ENCODE peak calls at places on chromosomes 12 and 14, in five cellular contexts. U is H1, H is IMR-90, I is mesenchymal stem cell, S is H9. L is an unnamed sample.

GRCh38 chr12:5479761-5480160 is 47.9 kb downstream of the NTF3 start:
- DNase-seq in U (no peak), H (no peak), I (no peak), S (no peak), L (no peak)

GRCh38 chr12:126784328-126784921 is 1482.5 kb upstream of the TMEM132C start:
- DNase-seq in U (peak; percentile 58), H (no peak), I (no peak), S (peak; percentile 86), L (peak; percentile 11)

GRCh38 chr14:93230539-93230938 is 23.5 kb downstream of the UBR7 start:
- DNase-seq in U (no peak), H (no peak), I (no peak), S (no peak), L (no peak)

GRCh38 chr12:101719566-101719965 is 19.7 kb downstream of the SYCP3 start:
- DNase-seq in U (no peak), H (peak; percentile 78), I (no peak), S (no peak), L (no peak)

GRCh38 chr12:107891967-107892366 is 117.5 kb downstream of the ASCL4 start:
- DNase-seq in U (no peak), H (peak; percentile 4), I (peak; percentile 1), S (peak; percentile 58), L (no peak)

GRCh38 chr12:51171884-51172514 is 936 bp downstream of the TFCP2 start:
- DNase-seq in U (no peak), H (peak; percentile 48), I (peak; percentile 66), S (peak; percentile 18), L (no peak)

GRCh38 chr12:84922721-84923120 is 10.1 kb upstream of the SLC6A15 start:
- DNase-seq in U (no peak), H (peak; percentile 0), I (peak; percentile 28), S (no peak), L (no peak)

GRCh38 chr14:93142854-93143652 is 27.3 kb upstream of the ITPK1 start:
- DNase-seq in U (no peak), H (no peak), I (no peak), S (no peak), L (no peak)

GRCh38 chr12:45727994-45728624 is 1.4 kb upstream of the ARID2 start:
- DNase-seq in U (no peak), H (peak; percentile 5), I (no peak), S (no peak), L (no peak)

GRCh38 chr14:53355581-53356112 is 202.5 kb upstream of the DDHD1 start:
- DNase-seq in U (peak; percentile 83), H (peak; percentile 82), I (peak; percentile 73), S (peak; percentile 88), L (peak; percentile 45)

GRCh38 chr14:57617510-57617909 is 123.9 kb upstream of the CCDC198 start:
- DNase-seq in U (peak; percentile 19), H (no peak), I (no peak), S (peak; percentile 59), L (peak; percentile 15)

GRCh38 chr12:68759852-68760251 is 13.9 kb downstream of the SLC35E3 start:
- DNase-seq in U (no peak), H (no peak), I (no peak), S (no peak), L (no peak)

GRCh38 chr12:107679346-107679745 is 6.3 kb upstream of the PWP1 start:
- DNase-seq in U (no peak), H (no peak), I (no peak), S (no peak), L (no peak)

GRCh38 chr14:74918380-74918779 is 4.7 kb downstream of the RPS6KL1 start:
- DNase-seq in U (no peak), H (no peak), I (no peak), S (no peak), L (no peak)

GRCh38 chr12:132209654-132210222 is 65.5 kb downstream of the NOC4L start:
- DNase-seq in U (no peak), H (no peak), I (no peak), S (no peak), L (no peak)

GRCh38 chr12:50458606-50459005 is 46.2 kb upstream of the DIP2B start:
- DNase-seq in U (no peak), H (peak; percentile 47), I (no peak), S (no peak), L (no peak)

GRCh38 chr12:131211279-131211938 is 257.7 kb downstream of the ADGRD1 start:
- DNase-seq in U (no peak), H (no peak), I (no peak), S (peak; percentile 22), L (no peak)

GRCh38 chr12:19053999-19054398 is 75.5 kb upstream of the PLEKHA5 start:
- DNase-seq in U (no peak), H (no peak), I (no peak), S (no peak), L (no peak)

GRCh38 chr12:67068773-67069450 is 200.2 kb upstream of the CAND1 start:
- DNase-seq in U (peak; percentile 25), H (peak; percentile 7), I (peak; percentile 46), S (peak; percentile 74), L (peak; percentile 66)

GRCh38 chr14:26404927-26405326 is 192.9 kb downstream of the NOVA1 start:
- DNase-seq in U (no peak), H (no peak), I (no peak), S (no peak), L (no peak)

GRCh38 chr14:65422093-65422834 is 9.7 kb downstream of the FUT8 start:
- DNase-seq in U (no peak), H (no peak), I (no peak), S (no peak), L (no peak)

GRCh38 chr12:49527361-49528130 is 11.3 kb upstream of the KCNH3 start:
- DNase-seq in U (no peak), H (no peak), I (no peak), S (no peak), L (no peak)

DNA sequence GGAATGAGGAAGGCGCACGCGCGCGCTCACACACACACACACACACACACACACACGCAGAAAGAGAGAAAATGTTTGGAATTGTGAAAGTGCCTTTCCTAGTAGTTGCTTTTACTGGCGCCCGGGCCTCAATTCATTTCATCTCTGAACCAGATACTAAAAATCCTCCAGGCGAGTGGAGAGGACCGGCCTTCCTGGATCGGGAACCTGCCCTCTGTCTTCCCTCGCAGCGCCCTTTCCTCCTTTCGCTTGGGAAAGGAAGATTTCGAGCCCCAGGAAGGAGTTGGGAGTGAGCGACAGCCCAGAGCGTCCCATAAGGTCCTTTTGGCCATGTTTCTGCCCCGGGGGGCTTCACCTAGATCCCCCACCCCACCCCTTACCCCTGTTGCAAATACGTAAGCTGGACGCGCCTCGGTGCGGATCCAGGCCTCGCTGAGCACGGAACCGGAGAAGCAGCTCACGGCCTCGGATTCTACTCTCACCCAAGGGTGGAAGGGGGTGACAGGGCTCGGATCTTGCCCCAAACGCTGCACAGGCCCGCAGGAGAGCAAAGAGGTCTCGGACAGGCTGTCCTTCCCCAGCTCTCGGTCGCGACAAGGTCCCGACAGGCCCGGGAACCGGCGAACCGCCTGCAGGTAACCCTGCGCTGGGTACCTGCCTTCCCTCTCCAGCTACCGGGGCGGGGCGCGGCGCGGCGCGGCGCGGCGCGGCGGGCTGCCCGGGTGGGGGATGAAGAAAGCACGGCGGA is 8.0 kb upstream of the TBX3 start:
- DNase-seq in U (no peak), H (no peak), I (no peak), S (peak; percentile 57), L (no peak)
- H2BK120ac ChIP-seq in U (no peak overlapping the region), H (peak overlapping the region; percentile 93), I (peak overlapping the region; percentile 58), S (no peak overlapping the region), L (no peak overlapping the region)

GRCh38 chr12:58919271-58920101 is 818 bp downstream of the LRIG3 start:
- DNase-seq in U (no peak), H (peak; percentile 58), I (peak; percentile 67), S (peak; percentile 40), L (peak; percentile 41)
- H2AFZ ChIP-seq in U (peak overlapping the region; percentile 87), H (peak overlapping the region; percentile 94), I (peak overlapping the region; percentile 67), S (peak overlapping the region; percentile 45), L (peak overlapping the region; percentile 99)

GRCh38 chr12:122366685-122367475 is 55.6 kb downstream of the CLIP1 start:
- DNase-seq in U (peak; percentile 19), H (peak; percentile 90), I (peak; percentile 96), S (peak; percentile 66), L (peak; percentile 14)
- H2BK120ac ChIP-seq in U (no peak overlapping the region), H (peak overlapping the region; percentile 90), I (peak overlapping the region; percentile 71), S (no peak overlapping the region), L (no peak overlapping the region)

GRCh38 chr14:103023881-103024473 is 33.4 kb downstream of the CDC42BPB start:
- DNase-seq in U (no peak), H (peak; percentile 91), I (peak; percentile 94), S (no peak), L (no peak)
- H2AFZ ChIP-seq in U (no peak overlapping the region), H (peak overlapping the region; percentile 69), I (no peak overlapping the region), S (no peak overlapping the region), L (no peak overlapping the region)

DNA sequence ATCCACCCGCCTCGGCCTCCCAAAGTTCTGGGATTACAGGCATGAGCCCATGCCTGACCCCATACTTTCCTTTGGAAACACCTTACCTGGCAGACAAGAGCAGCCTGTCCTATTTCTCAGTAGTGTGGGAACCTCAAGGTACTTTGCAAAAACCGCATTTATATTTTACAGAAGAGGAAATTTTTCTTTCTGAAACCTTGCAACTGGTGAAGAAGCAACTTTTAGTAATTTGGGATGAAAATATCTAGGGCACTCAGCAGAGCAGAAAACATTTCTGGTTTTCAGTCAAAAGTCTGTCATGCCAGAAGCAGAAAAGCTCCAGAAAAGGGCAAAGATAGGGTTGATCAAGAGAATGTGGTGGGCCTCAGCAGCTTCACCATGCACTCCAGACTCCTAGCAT is 21.2 kb downstream of the HVCN1 start:
- DNase-seq in U (no peak), H (no peak), I (no peak), S (no peak), L (no peak)
- H2BK120ac ChIP-seq in U (no peak overlapping the region), H (no peak overlapping the region), I (no peak overlapping the region), S (no peak overlapping the region), L (no peak overlapping the region)

GRCh38 chr12:109308534-109309440 is at the start of gene FOXN4:
- DNase-seq in U (no peak), H (no peak), I (no peak), S (peak; percentile 86), L (no peak)

GRCh38 chr12:109307051-109307450 is 2.0 kb downstream of the FOXN4 start:
- DNase-seq in U (no peak), H (no peak), I (no peak), S (no peak), L (no peak)

GRCh38 chr12:109309441-109310246 is 560 bp upstream of the FOXN4 start:
- DNase-seq in U (no peak), H (no peak), I (no peak), S (no peak), L (no peak)

GRCh38 chr12:109305547-109305946 is 3.5 kb downstream of the FOXN4 start:
- DNase-seq in U (no peak), H (no peak), I (no peak), S (no peak), L (no peak)

GRCh38 chr12:109310247-109311125 is 1.4 kb upstream of the FOXN4 start:
- DNase-seq in U (no peak), H (no peak), I (no peak), S (no peak), L (no peak)
- H2AFZ ChIP-seq in U (peak overlapping the region; percentile 68), H (peak overlapping the region; percentile 69), I (no peak overlapping the region), S (no peak overlapping the region), L (peak overlapping the region; percentile 86)

GRCh38 chr14:77645520-77646230 is 29.2 kb upstream of the SPTLC2 start:
- DNase-seq in U (no peak), H (no peak), I (no peak), S (no peak), L (no peak)
- H2BK120ac ChIP-seq in U (no peak overlapping the region), H (no peak overlapping the region), I (no peak overlapping the region), S (no peak overlapping the region), L (no peak overlapping the region)

L was measured in neuronal stem cell.